ENCODE peak calls at places on chromosomes 7 and 10, in six cellular contexts. E is A549, J is body of pancreas, M is breast epithelium, K is pancreas, Y is SK-N-SH. Z is an unnamed sample. For H3K4me1, the result is how much of the 10 kb centered on the place peaks cover.

GRCh38 chr7:28570113-28570969 is 158.0 kb downstream of the CREB5 start:
- DNase-seq in K (no peak), E (no peak), J (no peak), M (no peak), Y (no peak), Z (no peak)

GRCh38 chr7:100429637-100430449 is at the start of gene MEPCE:
- DNase-seq in M (peak), J (peak), E (peak), K (peak), Y (peak), Z (peak)

GRCh38 chr10:121157998-121158397 is 306.8 kb downstream of the WDR11 start:
- DNase-seq in Y (no peak), E (no peak), J (no peak), K (peak), M (no peak), Z (peak)

GRCh38 chr7:157494506-157495176 is 157.8 kb downstream of the DNAJB6 start:
- DNase-seq in K (no peak), Y (no peak), E (no peak), M (peak), J (no peak), Z (no peak)

GRCh38 chr7:145902123-145902522 is 214.5 kb upstream of the CNTNAP2 start:
- DNase-seq in M (no peak), E (no peak), K (no peak), Y (no peak), J (no peak), Z (no peak)

GRCh38 chr7:129110575-129111376 is 33.7 kb upstream of the TSPAN33 start:
- DNase-seq in J (peak), K (peak), E (no peak), Y (peak), M (peak), Z (peak)

GRCh38 chr10:119347181-119347974 is 140.0 kb downstream of the GRK5 start:
- DNase-seq in M (no peak), J (no peak), E (no peak), Y (no peak), K (no peak), Z (no peak)

GRCh38 chr7:96135241-96135640 is 186.7 kb downstream of the SLC25A13 start:
- DNase-seq in J (no peak), K (no peak), E (no peak), Y (no peak), M (peak), Z (no peak)

GRCh38 chr10:58577394-58577793 is 64.7 kb downstream of the BICC1 start:
- DNase-seq in K (no peak), J (no peak), Y (no peak), E (no peak), M (no peak), Z (no peak)

GRCh38 chr10:124992462-124993344 is 50.8 kb downstream of the ZRANB1 start:
- DNase-seq in K (peak), M (peak), Y (peak), E (no peak), J (peak), Z (peak)

GRCh38 chr7:100894860-100895700 is 608 bp downstream of the ACHE start:
- DNase-seq in J (peak), K (peak), M (no peak), E (no peak), Y (peak), Z (no peak)

DNA sequence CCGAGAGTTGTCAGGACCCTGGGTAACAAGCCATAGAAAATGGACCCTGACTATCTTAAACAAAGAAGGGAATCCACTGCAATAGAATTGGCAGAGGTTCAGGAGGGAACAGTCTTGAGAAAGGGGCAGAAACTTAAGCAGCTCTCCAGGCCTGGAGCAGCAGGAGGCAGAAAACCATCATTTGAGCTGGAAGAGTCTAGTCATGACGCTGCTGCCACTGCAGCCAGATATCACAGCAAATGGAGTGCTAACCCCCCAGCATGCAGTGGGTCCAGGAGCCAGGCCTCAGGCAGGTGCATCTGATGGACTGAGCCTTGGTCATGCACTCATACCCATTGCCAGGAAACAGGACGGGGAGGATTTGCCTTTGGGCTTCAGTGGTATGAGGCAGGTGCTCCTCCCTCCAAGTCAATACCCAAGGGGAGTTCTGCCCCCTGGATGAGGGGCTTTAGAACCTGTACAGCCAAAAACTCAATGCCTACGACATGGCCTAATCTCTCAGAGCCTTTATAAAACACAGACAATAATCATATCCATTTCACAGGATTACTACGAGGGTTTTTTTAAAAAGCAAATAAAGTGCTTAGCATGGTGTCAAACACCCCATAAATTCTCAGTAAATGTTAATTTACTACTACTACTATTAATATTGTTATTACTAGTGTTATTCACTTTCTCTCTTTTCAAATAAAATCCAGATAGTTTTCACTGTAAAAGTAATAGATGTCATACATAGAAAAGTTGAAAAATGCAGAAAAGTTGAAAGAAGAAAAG is 30.7 kb downstream of the DUSP5 start:
- DNase-seq in Y (no peak), M (no peak), E (no peak), K (no peak), J (no peak), Z (no peak)
- H3K4me1 ChIP-seq in Y (half or more), M (under half), E (half or more), K (under half), J (under half), Z (under half)

GRCh38 chr7:27142562-27143021 is 889 bp downstream of the HOXA5 start:
- DNase-seq in M (no peak), E (no peak), Y (no peak), J (no peak), K (no peak), Z (peak)
- H3K4me1 ChIP-seq in M (under half), E (under half), Y (under half), J (under half), K (under half), Z (under half)

DNA sequence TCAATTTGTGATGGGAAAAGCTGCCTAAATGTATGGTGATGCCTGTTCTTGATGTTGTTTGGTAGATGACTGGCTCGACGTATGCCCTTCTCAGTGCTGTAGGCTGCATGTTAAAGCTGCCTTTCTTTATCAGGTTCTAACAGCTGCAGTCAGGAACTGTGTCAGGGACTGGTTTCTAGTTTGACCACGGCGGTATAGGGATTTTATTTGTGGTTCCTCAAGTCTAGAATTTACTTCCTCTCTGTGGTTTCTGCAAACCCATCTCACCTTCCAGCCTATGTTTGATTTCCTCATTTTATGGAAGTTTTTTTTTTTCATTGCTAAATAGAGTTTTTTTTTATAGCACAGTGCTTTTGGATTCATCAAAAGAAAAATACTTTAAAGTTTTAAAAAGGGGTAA is 26.5 kb downstream of the LMTK2 start:
- DNase-seq in J (no peak), K (peak), E (no peak), M (no peak), Y (no peak), Z (no peak)
- H3K4me1 ChIP-seq in J (half or more), K (under half), E (half or more), M (under half), Y (under half), Z (under half)

DNA sequence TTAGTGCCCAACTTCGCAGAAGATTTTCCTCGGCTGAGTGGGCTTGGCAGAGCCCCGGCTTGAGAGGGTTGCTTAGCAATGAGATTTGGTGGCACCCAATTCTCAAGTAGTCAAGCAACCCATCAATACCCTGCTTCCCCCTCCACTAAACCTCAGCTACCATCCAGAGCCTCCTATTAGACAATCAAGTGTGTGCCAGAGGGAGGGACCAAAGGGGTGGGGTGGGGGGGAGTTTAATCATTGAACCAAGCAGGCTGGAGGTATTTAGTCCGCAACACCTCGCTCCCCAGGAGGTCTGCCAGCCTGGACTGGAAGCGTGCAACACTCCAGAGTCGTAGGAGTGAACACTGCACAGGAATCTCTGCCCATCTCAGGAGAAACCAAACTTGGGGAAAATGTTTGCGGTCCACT is at the start of gene HKDC1:
- DNase-seq in M (no peak), E (peak), J (peak), K (peak), Y (no peak), Z (no peak)
- H3K4me1 ChIP-seq in M (under half), E (half or more), J (under half), K (under half), Y (under half), Z (under half)

GRCh38 chr7:142584765-142585164 is 164.5 kb upstream of the PRSS1 start:
- DNase-seq in Y (no peak), K (no peak), M (no peak), J (no peak), E (no peak), Z (no peak)

GRCh38 chr7:142581341-142581740 is 167.9 kb upstream of the PRSS1 start:
- DNase-seq in E (no peak), J (no peak), M (no peak), K (no peak), Y (no peak), Z (no peak)

GRCh38 chr7:142585425-142585824 is 163.8 kb upstream of the PRSS1 start:
- DNase-seq in Y (no peak), E (no peak), K (no peak), J (no peak), M (no peak), Z (no peak)

GRCh38 chr7:142582351-142582750 is 166.9 kb upstream of the PRSS1 start:
- DNase-seq in K (no peak), Y (no peak), M (no peak), J (no peak), E (no peak), Z (no peak)

GRCh38 chr7:142583424-142583823 is 165.8 kb upstream of the PRSS1 start:
- DNase-seq in E (peak), Y (peak), K (peak), M (no peak), J (peak), Z (peak)
- H3K4me1 ChIP-seq in E (under half), Y (under half), K (under half), M (under half), J (under half), Z (under half)

GRCh38 chr10:72273410-72274212 is at the start of gene DDIT4:
- DNase-seq in E (peak), K (peak), M (peak), Y (peak), J (peak), Z (peak)

GRCh38 chr10:72275351-72276012 is 1.8 kb downstream of the DDIT4 start:
- DNase-seq in Y (no peak), E (no peak), M (no peak), K (peak), J (peak), Z (peak)

GRCh38 chr10:72276013-72276387 is 2.3 kb downstream of the DDIT4 start:
- DNase-seq in M (peak), Y (no peak), J (peak), K (peak), E (no peak), Z (peak)

GRCh38 chr10:72274213-72274729 is 547 bp downstream of the DDIT4 start:
- DNase-seq in K (peak), M (no peak), J (no peak), Y (peak), E (no peak), Z (peak)

DNA sequence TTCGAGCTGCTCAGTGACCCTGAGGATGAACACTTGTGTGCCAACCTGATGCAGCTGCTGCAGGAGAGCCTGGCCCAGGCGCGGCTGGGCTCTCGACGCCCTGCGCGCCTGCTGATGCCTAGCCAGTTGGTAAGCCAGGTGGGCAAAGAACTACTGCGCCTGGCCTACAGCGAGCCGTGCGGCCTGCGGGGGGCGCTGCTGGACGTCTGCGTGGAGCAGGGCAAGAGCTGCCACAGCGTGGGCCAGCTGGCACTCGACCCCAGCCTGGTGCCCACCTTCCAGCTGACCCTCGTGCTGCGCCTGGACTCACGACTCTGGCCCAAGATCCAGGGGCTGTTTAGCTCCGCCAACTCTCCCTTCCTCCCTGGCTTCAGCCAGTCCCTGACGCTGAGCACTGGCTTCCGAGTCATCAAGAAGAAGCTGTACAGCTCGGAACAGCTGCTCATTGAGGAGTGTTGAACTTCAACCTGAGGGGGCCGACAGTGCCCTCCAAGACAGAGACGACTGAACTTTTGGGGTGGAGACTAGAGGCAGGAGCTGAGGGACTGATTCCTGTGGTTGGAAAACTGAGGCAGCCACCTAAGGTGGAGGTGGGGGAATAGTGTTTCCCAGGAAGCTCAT is 1.1 kb downstream of the DDIT4 start:
- DNase-seq in J (peak), M (peak), E (peak), K (peak), Y (peak), Z (peak)
- H3K4me1 ChIP-seq in J (under half), M (under half), E (half or more), K (under half), Y (under half), Z (under half)

DNA sequence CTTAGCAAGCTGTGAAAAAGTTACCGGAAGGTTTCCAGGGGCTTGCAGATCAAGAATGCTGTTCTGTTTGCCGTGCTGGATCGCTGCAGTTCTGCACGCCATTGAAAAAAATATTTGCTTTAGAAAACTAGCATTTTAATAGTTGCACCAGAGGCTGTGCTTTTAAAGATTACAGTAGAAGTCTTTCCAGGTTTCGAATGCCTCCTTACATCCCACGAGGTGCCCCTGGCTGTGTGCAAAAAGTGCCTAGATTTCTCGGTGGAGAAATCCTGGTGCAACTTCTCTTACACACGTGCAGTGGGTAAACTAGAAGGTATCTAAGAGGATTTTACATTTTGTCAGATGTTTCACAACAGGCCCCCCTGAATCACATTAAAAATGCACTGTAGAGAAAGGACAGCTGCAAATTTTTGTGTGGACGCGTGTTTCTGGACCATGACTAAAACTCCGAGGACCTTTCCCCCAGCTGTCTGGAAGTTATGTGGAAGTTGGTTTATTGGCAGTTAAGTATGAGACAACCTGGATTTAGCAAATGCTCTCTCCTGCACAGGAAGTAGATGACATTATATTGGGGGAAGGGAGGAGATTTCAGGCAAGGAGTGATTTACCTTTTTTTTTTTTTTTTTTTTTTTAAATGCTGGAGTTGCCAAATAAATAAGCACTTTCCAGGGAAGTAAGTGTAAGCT is 5.8 kb downstream of the TCF7L2 start:
- DNase-seq in K (no peak), J (no peak), M (no peak), E (no peak), Y (no peak), Z (no peak)
- H3K4me1 ChIP-seq in K (under half), J (under half), M (under half), E (half or more), Y (half or more), Z (under half)

DNA sequence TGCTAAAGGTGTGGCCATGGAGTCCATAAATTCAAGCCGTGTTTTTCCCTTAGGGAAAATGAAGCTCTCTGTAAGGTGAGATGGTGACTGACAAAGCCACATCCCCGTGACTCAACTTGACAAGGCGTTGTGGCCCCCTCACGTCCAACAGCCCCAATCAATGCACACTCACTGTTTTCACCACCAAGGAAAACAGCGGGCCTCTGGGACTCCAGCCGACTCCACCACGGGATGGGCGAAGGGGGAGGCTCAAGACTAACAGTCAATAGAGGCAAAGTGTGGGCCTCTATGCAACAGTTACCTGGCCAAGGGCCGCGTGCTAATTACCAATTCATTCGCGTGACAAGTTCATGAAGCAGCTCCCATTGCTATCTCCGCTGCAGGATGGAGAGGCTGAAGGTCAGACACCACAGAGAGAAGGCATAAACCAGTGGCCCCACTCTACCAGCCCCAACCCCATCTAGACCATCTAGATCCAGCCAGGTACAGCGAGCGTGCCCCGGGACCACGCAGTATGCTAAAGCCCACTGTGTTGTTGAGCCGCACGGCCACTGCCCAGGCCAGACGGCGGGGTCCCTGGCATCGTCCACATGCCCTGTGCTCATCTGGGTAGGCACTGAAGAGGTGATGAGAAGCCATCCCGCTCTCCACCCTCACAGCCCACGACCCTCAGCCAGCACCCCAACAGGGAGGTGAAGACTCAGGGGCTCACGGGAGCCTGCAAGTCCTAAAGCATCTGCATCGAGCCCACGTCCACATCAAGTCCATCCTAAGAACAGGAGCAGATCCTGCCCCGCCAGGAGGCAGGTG is 76.1 kb downstream of the PROSER2 start:
- DNase-seq in J (no peak), M (no peak), Y (no peak), E (no peak), K (no peak), Z (no peak)
- H3K4me1 ChIP-seq in J (under half), M (under half), Y (under half), E (under half), K (under half), Z (under half)

DNA sequence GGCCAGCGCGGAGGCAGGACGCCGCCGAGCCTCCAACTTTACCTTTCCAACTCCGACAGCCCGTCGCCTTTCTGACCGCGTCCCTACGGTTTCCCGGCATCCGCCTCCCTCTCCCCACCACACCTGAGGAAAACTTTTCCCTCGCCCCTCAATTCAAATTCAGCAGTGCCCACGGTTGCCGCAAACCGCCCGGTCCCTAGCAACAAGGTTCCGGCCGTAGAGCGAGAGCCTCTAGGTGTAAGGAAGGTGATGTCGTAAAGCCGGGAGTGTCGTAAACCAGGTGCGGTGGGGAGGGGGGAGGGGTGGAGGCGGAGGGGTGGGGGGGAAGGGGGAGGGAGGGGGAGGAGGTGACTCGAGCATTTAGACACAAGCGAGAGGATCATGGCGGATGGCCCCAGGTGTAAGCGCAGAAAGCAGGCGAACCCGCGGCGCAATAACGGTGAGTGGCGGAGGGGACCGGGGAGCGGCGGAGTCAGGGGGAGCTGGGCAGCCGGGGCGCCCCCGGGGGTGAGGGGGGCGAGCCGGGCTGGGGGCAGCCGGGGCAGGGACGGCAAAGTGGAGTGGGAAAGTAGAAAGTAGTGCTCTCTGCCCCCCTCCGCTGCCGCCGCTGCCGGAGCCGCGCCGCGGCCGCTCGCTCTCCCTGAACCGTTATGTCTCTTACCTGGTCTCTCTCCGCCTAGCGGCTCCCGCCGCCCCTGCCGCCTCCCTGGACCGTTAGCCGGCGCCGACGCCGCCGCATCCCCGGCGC is at the start of gene ZEB1:
- DNase-seq in Y (peak), M (peak), J (peak), K (peak), E (peak), Z (peak)
- H3K4me1 ChIP-seq in Y (under half), M (under half), J (under half), K (under half), E (under half), Z (under half)